ENCODE peak calls at places on chromosomes 2 and 18, in four cellular contexts. J is A549; U is activated CD4-positive, alpha-beta T cell treated with anti-CD3 and anti-CD28 coated beads for 1 hour; Q is skeletal muscle cell. X is an unnamed sample.

GRCh38 chr2:135844285-135844985 is 7.5 kb upstream of the LCT start:
- DNase-seq in J (no peak), U (no peak), Q (no peak), X (no peak)

GRCh38 chr2:20450201-20451108 is 3.6 kb downstream of the RHOB start:
- DNase-seq in J (no peak), U (no peak), Q (peak), X (no peak)

GRCh38 chr2:145601306-145601925 is 1081.5 kb upstream of the ZEB2 start:
- DNase-seq in J (no peak), U (no peak), Q (no peak), X (no peak)

GRCh38 chr2:30235859-30236535 is 4.7 kb downstream of the LBH start:
- DNase-seq in J (no peak), U (no peak), Q (no peak), X (no peak)

GRCh38 chr18:3192286-3192685 is 27.5 kb downstream of the MYOM1 start:
- DNase-seq in J (no peak), U (no peak), Q (no peak), X (no peak)

GRCh38 chr2:221570321-221571107 is 1.6 kb downstream of the EPHA4 start:
- DNase-seq in J (no peak), U (no peak), Q (no peak), X (peak)

GRCh38 chr2:3959372-3959771 is 256.0 kb downstream of the DCDC2C start:
- DNase-seq in J (peak), U (no peak), Q (no peak), X (no peak)

GRCh38 chr2:17578466-17578928 is 38.0 kb downstream of the VSNL1 start:
- DNase-seq in J (no peak), U (no peak), Q (no peak), X (no peak)

GRCh38 chr2:46376586-46377286 is 79.5 kb downstream of the EPAS1 start:
- DNase-seq in J (no peak), U (no peak), Q (no peak), X (no peak)

GRCh38 chr2:225668606-225669266 is 269.2 kb downstream of the NYAP2 start:
- DNase-seq in J (peak), U (no peak), Q (no peak), X (no peak)

GRCh38 chr2:74502720-74503505 is 3.5 kb upstream of the LBX2 start:
- DNase-seq in J (peak), U (peak), Q (peak), X (peak)

GRCh38 chr2:19607931-19608762 is 249.7 kb upstream of the OSR1 start:
- DNase-seq in J (peak), U (no peak), Q (peak), X (no peak)

GRCh38 chr2:128311216-128311754 is 7.4 kb downstream of the HS6ST1 start:
- DNase-seq in J (no peak), U (no peak), Q (no peak), X (no peak)